ENCODE peak calls at places on chromosomes 12 and 14, in four cellular contexts. One of them, this sample, is unnamed.

GRCh38 chr12:111035578-111036301 is 115.4 kb upstream of the MYL2 start:
- DNase-seq in CD8-positive, alpha-beta T cell: no peak
- DNase-seq in adipocyte: peak; percentile 4
- DNase-seq in choroid plexus epithelial cell: no peak
- DNase-seq in this sample: no peak

GRCh38 chr14:95055318-95055717 is 102.0 kb downstream of the DICER1 start:
- DNase-seq in CD8-positive, alpha-beta T cell: no peak
- DNase-seq in choroid plexus epithelial cell: no peak
- DNase-seq in adipocyte: no peak
- DNase-seq in this sample: no peak

GRCh38 chr14:61565181-61565580 is 130.1 kb upstream of the HIF1A start:
- DNase-seq in choroid plexus epithelial cell: peak; percentile 66
- DNase-seq in adipocyte: no peak
- DNase-seq in CD8-positive, alpha-beta T cell: no peak
- DNase-seq in this sample: no peak

GRCh38 chr14:105401699-105402098 is 3.4 kb downstream of the TEX22 start:
- DNase-seq in adipocyte: no peak
- DNase-seq in choroid plexus epithelial cell: no peak
- DNase-seq in CD8-positive, alpha-beta T cell: no peak
- DNase-seq in this sample: no peak

GRCh38 chr12:3743803-3744202 is 9.1 kb downstream of the CRACR2A start:
- DNase-seq in CD8-positive, alpha-beta T cell: no peak
- DNase-seq in adipocyte: no peak
- DNase-seq in choroid plexus epithelial cell: peak; percentile 73
- DNase-seq in this sample: peak; percentile 28

GRCh38 chr12:120346681-120347080 is 19.1 kb upstream of the PLA2G1B start:
- DNase-seq in CD8-positive, alpha-beta T cell: no peak
- DNase-seq in adipocyte: no peak
- DNase-seq in choroid plexus epithelial cell: no peak
- DNase-seq in this sample: no peak

GRCh38 chr14:32561520-32561919 is 232.4 kb downstream of the AKAP6 start:
- DNase-seq in CD8-positive, alpha-beta T cell: no peak
- DNase-seq in choroid plexus epithelial cell: peak; percentile 26
- DNase-seq in adipocyte: peak; percentile 90
- DNase-seq in this sample: peak; percentile 54

GRCh38 chr12:4143909-4144308 is 129.7 kb upstream of the CCND2 start:
- DNase-seq in adipocyte: no peak
- DNase-seq in choroid plexus epithelial cell: no peak
- DNase-seq in CD8-positive, alpha-beta T cell: no peak
- DNase-seq in this sample: no peak

GRCh38 chr12:55937956-55938355 is 7.0 kb downstream of the DGKA start:
- DNase-seq in adipocyte: no peak
- DNase-seq in choroid plexus epithelial cell: no peak
- DNase-seq in CD8-positive, alpha-beta T cell: no peak
- DNase-seq in this sample: no peak

GRCh38 chr12:13205809-13206559 is 9.5 kb downstream of the EMP1 start:
- DNase-seq in choroid plexus epithelial cell: peak; percentile 97
- DNase-seq in adipocyte: peak; percentile 94
- DNase-seq in CD8-positive, alpha-beta T cell: no peak
- DNase-seq in this sample: peak; percentile 98
- H3K4me3 ChIP-seq in choroid plexus epithelial cell: no peak overlapping the region
- H3K4me3 ChIP-seq in adipocyte: peak overlapping the region; percentile 37
- H3K4me3 ChIP-seq in CD8-positive, alpha-beta T cell: no peak overlapping the region
- H3K4me3 ChIP-seq in this sample: no peak overlapping the region

DNA sequence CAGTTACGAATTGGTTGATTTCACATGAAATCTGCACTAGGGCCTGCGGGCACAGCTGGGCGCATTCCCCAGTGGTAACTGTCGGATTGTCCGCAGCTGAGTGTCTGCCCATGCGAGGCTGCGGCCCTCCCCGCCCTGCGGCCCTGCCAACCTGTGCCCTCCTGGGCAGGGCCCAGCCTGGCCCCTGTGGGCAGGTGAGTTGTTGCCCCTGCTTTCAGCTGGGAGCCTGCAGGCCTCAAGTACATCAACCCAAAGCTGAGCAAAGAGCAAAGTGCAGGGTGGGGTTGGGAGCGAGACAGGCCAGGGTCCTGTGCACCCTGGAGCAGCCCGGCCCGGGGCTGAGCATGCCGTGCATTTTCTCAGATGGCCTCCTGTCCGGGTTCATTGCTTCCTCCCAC is 89.1 kb downstream of the ADGRD1 start:
- DNase-seq in CD8-positive, alpha-beta T cell: no peak
- DNase-seq in adipocyte: no peak
- DNase-seq in choroid plexus epithelial cell: no peak
- DNase-seq in this sample: no peak
- H3K4me3 ChIP-seq in CD8-positive, alpha-beta T cell: no peak overlapping the region
- H3K4me3 ChIP-seq in adipocyte: no peak overlapping the region
- H3K4me3 ChIP-seq in choroid plexus epithelial cell: no peak overlapping the region
- H3K4me3 ChIP-seq in this sample: no peak overlapping the region

DNA sequence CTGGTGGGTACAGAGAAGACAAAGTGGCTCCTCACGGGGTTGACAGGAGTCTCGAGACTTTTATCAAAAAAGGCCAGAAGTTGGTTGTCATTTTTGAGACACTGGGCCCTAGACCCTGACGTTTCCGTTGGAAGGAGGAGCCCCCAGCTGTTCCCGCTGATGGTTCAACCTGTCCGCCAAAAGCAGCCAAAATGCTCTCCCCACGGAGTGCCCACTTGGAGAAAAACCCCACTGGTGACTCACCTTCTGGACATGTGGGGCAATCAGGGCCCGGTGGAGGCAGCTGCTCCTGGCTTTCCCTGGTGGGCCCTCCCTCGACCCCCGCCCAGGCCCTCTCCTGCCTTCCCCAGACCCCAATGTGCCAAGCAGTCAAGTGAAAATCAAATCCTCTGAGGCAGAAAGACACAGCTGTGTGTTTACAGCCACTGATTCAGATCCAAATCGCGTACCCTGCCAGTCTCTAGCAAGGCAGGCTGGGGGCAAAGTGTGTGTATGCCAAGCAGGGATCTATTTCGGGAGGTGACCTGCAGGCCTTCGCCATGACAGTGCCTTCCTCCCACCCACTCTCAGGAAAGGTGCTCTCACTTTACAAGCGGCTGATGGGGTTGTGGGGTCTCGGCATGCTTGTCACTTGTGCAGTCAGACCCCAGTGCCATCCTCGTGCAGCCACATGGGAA is 347.4 kb downstream of the DPF3 start:
- DNase-seq in adipocyte: no peak
- DNase-seq in CD8-positive, alpha-beta T cell: no peak
- DNase-seq in choroid plexus epithelial cell: no peak
- DNase-seq in this sample: no peak
- H3K4me3 ChIP-seq in adipocyte: no peak overlapping the region
- H3K4me3 ChIP-seq in CD8-positive, alpha-beta T cell: no peak overlapping the region
- H3K4me3 ChIP-seq in choroid plexus epithelial cell: no peak overlapping the region
- H3K4me3 ChIP-seq in this sample: no peak overlapping the region

GRCh38 chr14:102560436-102561261 is 31.8 kb upstream of the RCOR1 start:
- DNase-seq in choroid plexus epithelial cell: no peak
- DNase-seq in CD8-positive, alpha-beta T cell: no peak
- DNase-seq in adipocyte: no peak
- DNase-seq in this sample: no peak
- H3K4me3 ChIP-seq in choroid plexus epithelial cell: no peak overlapping the region
- H3K4me3 ChIP-seq in CD8-positive, alpha-beta T cell: no peak overlapping the region
- H3K4me3 ChIP-seq in adipocyte: no peak overlapping the region
- H3K4me3 ChIP-seq in this sample: no peak overlapping the region

GRCh38 chr12:21475552-21475951 is 25.9 kb downstream of the RECQL start:
- DNase-seq in CD8-positive, alpha-beta T cell: no peak
- DNase-seq in adipocyte: no peak
- DNase-seq in choroid plexus epithelial cell: no peak
- DNase-seq in this sample: no peak

GRCh38 chr12:21476949-21477348 is 24.5 kb downstream of the RECQL start:
- DNase-seq in adipocyte: peak; percentile 54
- DNase-seq in choroid plexus epithelial cell: peak; percentile 72
- DNase-seq in CD8-positive, alpha-beta T cell: no peak
- DNase-seq in this sample: peak; percentile 45

GRCh38 chr12:21471294-21471693 is 30.1 kb downstream of the RECQL start:
- DNase-seq in CD8-positive, alpha-beta T cell: no peak
- DNase-seq in adipocyte: no peak
- DNase-seq in choroid plexus epithelial cell: no peak
- DNase-seq in this sample: no peak

DNA sequence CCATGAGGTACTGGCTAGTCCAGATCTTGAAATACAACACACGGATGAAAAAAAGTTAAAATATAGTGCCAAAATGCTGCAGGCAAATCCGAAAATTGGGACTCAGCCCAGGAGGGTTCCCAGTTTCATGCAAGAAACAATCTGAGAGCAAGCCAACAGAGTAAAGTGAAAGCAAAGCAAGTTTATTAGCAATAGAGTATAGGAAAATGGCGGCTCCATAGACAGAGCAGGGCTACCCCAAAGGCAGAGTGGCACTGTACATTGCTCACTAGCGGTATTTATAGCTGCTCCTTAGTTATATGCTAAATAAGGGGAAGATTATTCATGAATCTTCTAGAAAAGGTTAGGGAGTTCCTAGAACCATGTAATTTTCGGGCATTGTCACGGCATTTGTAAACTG is 29.2 kb downstream of the RECQL start:
- DNase-seq in adipocyte: no peak
- DNase-seq in CD8-positive, alpha-beta T cell: no peak
- DNase-seq in choroid plexus epithelial cell: no peak
- DNase-seq in this sample: no peak
- H3K4me3 ChIP-seq in adipocyte: no peak overlapping the region
- H3K4me3 ChIP-seq in CD8-positive, alpha-beta T cell: no peak overlapping the region
- H3K4me3 ChIP-seq in choroid plexus epithelial cell: no peak overlapping the region
- H3K4me3 ChIP-seq in this sample: no peak overlapping the region

DNA sequence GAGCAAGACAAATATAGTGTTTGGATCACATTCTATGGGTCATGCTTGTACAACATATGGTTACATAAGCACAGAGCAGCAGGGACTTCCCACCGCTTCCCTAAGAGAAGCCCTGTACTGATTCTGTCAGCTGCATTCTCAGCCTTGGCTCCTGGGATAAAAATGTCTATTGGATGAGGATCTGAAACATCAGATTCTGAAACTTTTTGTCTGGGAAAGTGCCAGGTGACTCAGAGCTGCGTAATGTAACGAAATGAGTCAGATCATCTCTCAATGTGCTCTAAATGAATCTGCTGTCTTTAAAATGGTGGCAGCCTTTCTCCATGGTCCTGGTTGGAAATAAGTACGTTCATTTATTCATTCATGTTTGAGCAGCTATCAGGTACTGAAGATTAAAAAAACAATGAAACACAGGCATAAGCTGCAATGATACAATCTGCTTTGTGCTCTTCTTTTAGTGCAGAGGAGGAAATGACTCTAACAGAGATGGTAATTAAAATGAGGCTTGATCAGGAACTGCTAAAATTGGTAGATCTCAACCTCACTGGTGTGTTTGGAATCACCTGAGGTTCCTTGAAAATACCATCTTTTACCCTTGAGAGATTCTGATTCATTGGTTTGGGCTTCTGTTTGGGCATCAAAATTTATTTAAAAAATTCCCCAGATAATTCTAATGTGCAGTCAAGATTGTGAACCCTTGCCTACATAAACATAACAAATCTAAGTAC is 99.1 kb upstream of the NAP1L1 start:
- DNase-seq in CD8-positive, alpha-beta T cell: no peak
- DNase-seq in adipocyte: peak; percentile 94
- DNase-seq in choroid plexus epithelial cell: peak; percentile 98
- DNase-seq in this sample: peak; percentile 99
- H3K4me3 ChIP-seq in CD8-positive, alpha-beta T cell: no peak overlapping the region
- H3K4me3 ChIP-seq in adipocyte: no peak overlapping the region
- H3K4me3 ChIP-seq in choroid plexus epithelial cell: no peak overlapping the region
- H3K4me3 ChIP-seq in this sample: no peak overlapping the region

GRCh38 chr12:21941522-21942376 is 523 bp upstream of the ABCC9 start:
- DNase-seq in CD8-positive, alpha-beta T cell: no peak
- DNase-seq in choroid plexus epithelial cell: peak; percentile 40
- DNase-seq in adipocyte: peak; percentile 69
- DNase-seq in this sample: peak; percentile 46
- H3K4me3 ChIP-seq in CD8-positive, alpha-beta T cell: no peak overlapping the region
- H3K4me3 ChIP-seq in choroid plexus epithelial cell: peak overlapping the region; percentile 51
- H3K4me3 ChIP-seq in adipocyte: peak overlapping the region; percentile 84
- H3K4me3 ChIP-seq in this sample: peak overlapping the region; percentile 55

GRCh38 chr14:24137529-24138395 is 1.8 kb downstream of the PSME1 start:
- DNase-seq in choroid plexus epithelial cell: no peak
- DNase-seq in adipocyte: no peak
- DNase-seq in CD8-positive, alpha-beta T cell: no peak
- DNase-seq in this sample: no peak
- H3K4me3 ChIP-seq in choroid plexus epithelial cell: no peak overlapping the region
- H3K4me3 ChIP-seq in adipocyte: no peak overlapping the region
- H3K4me3 ChIP-seq in CD8-positive, alpha-beta T cell: no peak overlapping the region
- H3K4me3 ChIP-seq in this sample: no peak overlapping the region

GRCh38 chr14:104318558-104319488 is 180.4 kb downstream of the KIF26A start:
- DNase-seq in CD8-positive, alpha-beta T cell: no peak
- DNase-seq in choroid plexus epithelial cell: no peak
- DNase-seq in adipocyte: no peak
- DNase-seq in this sample: no peak
- H3K4me3 ChIP-seq in CD8-positive, alpha-beta T cell: no peak overlapping the region
- H3K4me3 ChIP-seq in choroid plexus epithelial cell: no peak overlapping the region
- H3K4me3 ChIP-seq in adipocyte: no peak overlapping the region
- H3K4me3 ChIP-seq in this sample: no peak overlapping the region

This sample was measured in fibroblast of pulmonary artery.